ENCODE peak calls at places on chromosome X, in five cellular contexts. P, J, I, D and O are unnamed samples.
A peak's percentile ranks its signal among the peaks of the same experiment; 100 is the strongest.

GRCh38 chrX:103311401-103311785 is 603 bp upstream of the BEX2 start:
- DNase-seq in P (no peak), J (no peak), I (no peak), D (no peak), O (no peak)

GRCh38 chrX:100512471-100512870 is 72.3 kb upstream of the TNMD start:
- DNase-seq in P (no peak), J (peak; percentile 14), I (no peak), D (no peak), O (peak; percentile 56)

GRCh38 chrX:8988456-8988855 is 45.5 kb downstream of the FAM9B start:
- DNase-seq in P (peak; percentile 39), J (peak; percentile 74), I (no peak), D (no peak), O (peak; percentile 67)

GRCh38 chrX:76915836-76916235 is 488.3 kb downstream of the MAGEE1 start:
- DNase-seq in P (no peak), J (no peak), I (no peak), D (no peak), O (no peak)

GRCh38 chrX:7996414-7996813 is 69.2 kb upstream of the PNPLA4 start:
- DNase-seq in P (no peak), J (peak; percentile 55), I (peak; percentile 1), D (no peak), O (peak; percentile 61)

GRCh38 chrX:45803383-45803921 is 602.8 kb upstream of the DIPK2B start:
- DNase-seq in P (no peak), J (peak; percentile 90), I (no peak), D (no peak), O (peak; percentile 73)

GRCh38 chrX:148806145-148806868 is 305.9 kb downstream of the AFF2 start:
- DNase-seq in P (no peak), J (no peak), I (no peak), D (no peak), O (no peak)

GRCh38 chrX:38970074-38970473 is 168.8 kb downstream of the MID1IP1 start:
- DNase-seq in P (no peak), J (no peak), I (no peak), D (no peak), O (no peak)

GRCh38 chrX:38768079-38768478 is 33.2 kb upstream of the MID1IP1 start:
- DNase-seq in P (no peak), J (peak; percentile 56), I (no peak), D (no peak), O (peak; percentile 56)

GRCh38 chrX:150506486-150506885 is 61.9 kb upstream of the MTM1 start:
- DNase-seq in P (no peak), J (no peak), I (no peak), D (no peak), O (no peak)

GRCh38 chrX:17567173-17567572 is 170.1 kb upstream of the SCML1 start:
- DNase-seq in P (no peak), J (no peak), I (no peak), D (no peak), O (no peak)

GRCh38 chrX:111875881-111876280 is at the start of gene TRPC5OS:
- DNase-seq in P (no peak), J (no peak), I (no peak), D (no peak), O (no peak)

GRCh38 chrX:53580742-53581504 is 105.6 kb downstream of the HUWE1 start:
- DNase-seq in P (no peak), J (no peak), I (no peak), D (no peak), O (no peak)

GRCh38 chrX:106698693-106699092 is 27.8 kb upstream of the RNF128 start:
- DNase-seq in P (no peak), J (peak; percentile 17), I (no peak), D (no peak), O (peak; percentile 27)

GRCh38 chrX:19410259-19410658 is 66.5 kb downstream of the PDHA1 start:
- DNase-seq in P (no peak), J (no peak), I (no peak), D (no peak), O (no peak)

GRCh38 chrX:138917781-138918180 is 206.3 kb upstream of the FGF13 start:
- DNase-seq in P (no peak), J (peak; percentile 31), I (no peak), D (no peak), O (no peak)

GRCh38 chrX:18348047-18348446 is 6.4 kb downstream of the SCML2 start:
- DNase-seq in P (no peak), J (peak; percentile 7), I (no peak), D (no peak), O (peak; percentile 2)

GRCh38 chrX:69155786-69156520 is 9.3 kb downstream of the PJA1 start:
- DNase-seq in P (no peak), J (no peak), I (no peak), D (peak; percentile 71), O (no peak)

GRCh38 chrX:79078114-79078513 is 66.4 kb upstream of the GPR174 start:
- DNase-seq in P (no peak), J (no peak), I (no peak), D (no peak), O (no peak)

GRCh38 chrX:66050140-66050569 is 10.3 kb upstream of the VSIG4 start:
- DNase-seq in P (no peak), J (no peak), I (no peak), D (no peak), O (no peak)

GRCh38 chrX:26918633-26919032 is 544.5 kb downstream of the PPP4R3C start:
- DNase-seq in P (no peak), J (peak; percentile 14), I (no peak), D (no peak), O (no peak)

GRCh38 chrX:79506001-79506400 is 138.9 kb upstream of the ITM2A start:
- DNase-seq in P (no peak), J (no peak), I (no peak), D (no peak), O (no peak)

GRCh38 chrX:24493740-24494543 is 28.9 kb downstream of the PDK3 start:
- DNase-seq in P (no peak), J (no peak), I (no peak), D (no peak), O (no peak)

GRCh38 chrX:137695405-137695804 is 129.5 kb downstream of the ZIC3 start:
- DNase-seq in P (no peak), J (no peak), I (no peak), D (no peak), O (no peak)

GRCh38 chrX:109862386-109862910 is 129.4 kb upstream of the ACSL4 start:
- DNase-seq in P (no peak), J (no peak), I (no peak), D (no peak), O (peak; percentile 20)

GRCh38 chrX:145003443-145003842 is 243.9 kb upstream of the SPANXN1 start:
- DNase-seq in P (no peak), J (no peak), I (no peak), D (no peak), O (no peak)
- H3K9me3 ChIP-seq in P (no peaks in the 10 kb centered on the region), J (no peaks in the 10 kb centered on the region), I (no peaks in the 10 kb centered on the region), D (no peaks in the 10 kb centered on the region), O (no peaks in the 10 kb centered on the region)

DNA sequence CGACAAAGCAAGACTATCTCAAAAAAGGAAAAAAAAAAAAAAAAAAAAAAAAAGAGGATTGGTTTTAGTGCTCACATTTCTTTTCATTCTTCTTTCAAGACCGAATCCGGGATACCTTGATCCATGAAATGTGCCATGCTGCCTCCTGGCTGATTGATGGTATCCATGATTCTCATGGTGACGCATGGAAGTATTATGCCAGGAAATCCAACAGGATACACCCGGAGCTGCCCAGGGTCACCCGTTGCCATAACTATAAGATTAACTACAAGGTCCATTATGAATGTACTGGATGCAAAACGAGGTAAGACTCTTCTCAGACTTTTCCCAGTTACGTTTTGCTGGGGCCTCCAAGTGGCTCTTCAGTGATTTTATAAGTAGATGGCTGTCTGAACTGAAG is 6.1 kb downstream of the CXCR3 start:
- DNase-seq in P (no peak), J (no peak), I (no peak), D (no peak), O (no peak)
- H3K9me3 ChIP-seq in P (no peaks in the 10 kb centered on the region), J (no peaks in the 10 kb centered on the region), I (no peaks in the 10 kb centered on the region), D (no peaks in the 10 kb centered on the region), O (peaks cover 33% of the 10 kb centered on the region)

DNA sequence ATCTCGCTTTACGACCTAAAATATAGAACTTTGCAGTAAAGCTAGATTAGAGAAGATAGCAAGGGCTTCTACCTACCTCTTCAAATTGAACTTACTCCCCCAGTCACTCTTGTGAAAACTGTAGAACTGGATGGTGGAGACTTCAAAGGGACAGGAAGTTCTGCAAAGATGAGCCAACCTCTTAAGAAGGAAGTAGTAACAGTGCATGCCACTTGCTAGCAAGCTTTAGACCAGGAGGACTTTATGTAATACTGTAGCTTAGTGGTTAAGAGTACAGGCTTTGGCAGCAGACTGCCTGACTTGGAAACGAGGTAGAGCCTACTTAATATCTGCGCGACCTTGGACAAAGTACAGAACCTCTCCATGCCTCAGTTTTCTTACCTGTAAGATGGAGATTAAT is 27.5 kb upstream of the VBP1 start:
- DNase-seq in P (no peak), J (no peak), I (no peak), D (no peak), O (no peak)
- H3K9me3 ChIP-seq in P (no peaks in the 10 kb centered on the region), J (no peaks in the 10 kb centered on the region), I (no peaks in the 10 kb centered on the region), D (no peaks in the 10 kb centered on the region), O (peaks cover 23% of the 10 kb centered on the region)

DNA sequence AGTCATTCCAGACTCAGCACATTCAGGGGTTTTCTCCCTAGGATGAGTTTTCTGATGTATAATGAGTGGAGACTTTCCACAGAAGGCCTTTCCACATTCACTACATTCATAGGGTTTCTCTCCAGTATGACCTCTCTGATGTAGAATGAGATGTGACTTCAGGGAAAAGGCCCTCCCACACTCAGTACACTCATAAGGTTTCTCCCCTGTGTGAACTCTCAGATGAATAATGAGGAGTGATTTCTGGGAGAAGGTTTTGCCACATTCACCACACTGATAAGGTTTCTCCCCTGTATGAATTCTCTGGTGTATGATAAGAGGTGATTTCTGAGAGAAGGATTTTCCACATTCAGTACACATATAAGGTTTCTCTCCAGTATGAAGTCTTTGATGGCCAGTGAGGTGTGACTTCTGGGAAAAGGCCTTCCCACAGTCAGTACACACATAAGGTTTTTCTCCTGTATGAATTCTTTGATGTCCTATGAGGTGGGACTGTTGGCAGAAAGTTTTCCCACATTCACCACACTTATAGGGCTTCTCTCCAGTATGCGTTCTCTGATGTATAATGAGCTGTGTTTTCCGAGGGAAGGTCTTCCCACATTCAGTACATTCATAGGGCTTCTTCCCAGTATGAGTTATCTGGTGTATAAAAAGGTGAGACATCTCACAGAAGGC is 12.7 kb downstream of the ZNF630 start:
- DNase-seq in P (no peak), J (no peak), I (no peak), D (no peak), O (no peak)
- H3K9me3 ChIP-seq in P (peaks cover 6% of the 10 kb centered on the region), J (no peaks in the 10 kb centered on the region), I (peaks cover 12% of the 10 kb centered on the region), D (no peaks in the 10 kb centered on the region), O (peaks cover 80% of the 10 kb centered on the region)